ENCODE peak calls at places on chromosomes 2 and 18, in four cellular contexts. N is astrocyte of the spinal cord, Q is HL-60, B is PC-9. G is an unnamed sample.
A peak's percentile ranks its signal among the peaks of the same experiment; 100 is the strongest.

GRCh38 chr2:237154894-237155851 is 69.5 kb downstream of the COPS8 start:
- DNase-seq in Q (no peak), B (no peak), N (no peak), G (no peak)

GRCh38 chr2:223068036-223068435 is 16.0 kb downstream of the KCNE4 start:
- DNase-seq in N (no peak), B (no peak), Q (no peak), G (no peak)

GRCh38 chr2:65277791-65278449 is 50.3 kb downstream of the ACTR2 start:
- DNase-seq in N (no peak), Q (no peak), B (no peak), G (no peak)

GRCh38 chr18:13993730-13994129 is 78.4 kb upstream of the MC2R start:
- DNase-seq in B (no peak), Q (no peak), N (no peak), G (no peak)

GRCh38 chr2:197633109-197633657 is 42.2 kb downstream of the RFTN2 start:
- DNase-seq in N (no peak), B (no peak), Q (no peak), G (no peak)

GRCh38 chr2:222972420-222972819 is 79.6 kb upstream of the KCNE4 start:
- DNase-seq in N (no peak), Q (no peak), B (no peak), G (no peak)

GRCh38 chr2:109321570-109321969 is 192.6 kb downstream of the SH3RF3 start:
- DNase-seq in B (no peak), N (no peak), Q (no peak), G (no peak)

GRCh38 chr18:10420561-10421352 is 33.7 kb upstream of the APCDD1 start:
- DNase-seq in Q (no peak), N (peak; percentile 51), B (no peak), G (no peak)

GRCh38 chr2:121307048-121307447 is 22.0 kb upstream of the TFCP2L1 start:
- DNase-seq in B (no peak), N (no peak), Q (no peak), G (no peak)

GRCh38 chr18:35355140-35355618 is 11.0 kb upstream of the ZNF24 start:
- DNase-seq in N (peak; percentile 86), B (peak; percentile 27), Q (peak; percentile 51), G (peak; percentile 60)

GRCh38 chr18:48408727-48409590 is at the start of gene ZBTB7C:
- DNase-seq in Q (no peak), B (no peak), N (no peak), G (no peak)

GRCh38 chr2:121078869-121079268 is 206.1 kb downstream of the TFCP2L1 start:
- DNase-seq in N (peak; percentile 19), Q (no peak), B (no peak), G (no peak)

DNA sequence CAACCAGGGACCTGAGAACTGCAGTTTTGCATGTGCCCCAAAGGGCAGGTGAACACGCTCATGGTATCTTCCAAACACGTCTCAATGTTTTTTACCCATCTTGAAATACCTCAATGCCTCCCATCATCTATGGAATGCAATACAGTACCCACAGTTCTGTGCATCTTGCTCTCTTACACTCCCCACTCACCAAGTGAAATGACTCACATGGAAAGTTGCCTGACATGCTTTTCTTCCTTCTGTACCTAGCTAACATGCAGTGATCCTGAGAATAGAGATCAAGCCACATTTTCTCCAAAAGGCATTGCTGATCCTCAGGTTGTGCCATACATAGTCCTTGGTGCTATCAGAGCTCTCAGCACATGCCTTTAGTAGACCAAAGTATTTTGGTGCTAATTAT is 373.9 kb downstream of the GPD2 start:
- DNase-seq in B (no peak), Q (no peak), N (no peak), G (no peak)
- TF ChIP-seq CTCF in B (no peak), Q (no peak), N (no peak), G (no peak)

GRCh38 chr2:66435549-66435875 is 587 bp downstream of the MEIS1 start:
- DNase-seq in B (peak; percentile 12), Q (no peak), N (peak; percentile 38), G (no peak)
- TF ChIP-seq CTCF in B (no peak), Q (no peak), N (no peak), G (no peak)

GRCh38 chr2:231000211-231000904 is 4.4 kb downstream of the SPATA3 start:
- DNase-seq in B (no peak), N (no peak), Q (no peak), G (no peak)

GRCh38 chr2:231001921-231002320 is 6.0 kb downstream of the SPATA3 start:
- DNase-seq in Q (no peak), B (no peak), N (no peak), G (no peak)

GRCh38 chr2:231001036-231001435 is 5.1 kb downstream of the SPATA3 start:
- DNase-seq in Q (no peak), N (no peak), B (no peak), G (no peak)

GRCh38 chr2:230998882-230999281 is 3.0 kb downstream of the SPATA3 start:
- DNase-seq in N (no peak), Q (no peak), B (no peak), G (no peak)

GRCh38 chr2:230999477-230999876 is 3.6 kb downstream of the SPATA3 start:
- DNase-seq in Q (no peak), N (no peak), B (no peak), G (no peak)
- TF ChIP-seq CTCF in Q (no peak), N (no peak), B (no peak), G (no peak)

GRCh38 chr2:47660167-47660566 is 122.8 kb upstream of the MSH6 start:
- DNase-seq in B (no peak), Q (no peak), N (no peak), G (no peak)

GRCh38 chr2:47662547-47662946 is 120.4 kb upstream of the MSH6 start:
- DNase-seq in B (no peak), N (no peak), Q (no peak), G (no peak)

GRCh38 chr2:47661310-47661709 is 121.6 kb upstream of the MSH6 start:
- DNase-seq in Q (no peak), N (no peak), B (no peak), G (no peak)

GRCh38 chr2:47666332-47666731 is 116.6 kb upstream of the MSH6 start:
- DNase-seq in B (no peak), Q (no peak), N (no peak), G (no peak)

GRCh38 chr2:47664817-47665216 is 118.1 kb upstream of the MSH6 start:
- DNase-seq in Q (no peak), B (no peak), N (no peak), G (no peak)
- TF ChIP-seq CTCF in Q (no peak), B (peak; percentile 59), N (peak; percentile 8), G (no peak)